ENCODE peak calls at places on chromosomes 16 and 17, in four cellular contexts. R, H, F and A are unnamed samples.

GRCh38 chr16:2749936-2750335 is 2.5 kb upstream of the SRRM2 start:
- DNase-seq in R (no peak), H (no peak), F (no peak), A (no peak)

GRCh38 chr17:53655591-53655990 is 167.1 kb upstream of the KIF2B start:
- DNase-seq in R (no peak), H (no peak), F (no peak), A (no peak)

GRCh38 chr16:4375717-4376116 is 4.1 kb downstream of the VASN start:
- DNase-seq in R (no peak), H (no peak), F (no peak), A (no peak)

GRCh38 chr16:71637398-71637797 is 11.4 kb downstream of the MARVELD3 start:
- DNase-seq in R (no peak), H (no peak), F (no peak), A (no peak)

GRCh38 chr17:78903101-78903779 is at the start of gene CEP295NL:
- DNase-seq in R (no peak), H (peak; percentile 78), F (peak; percentile 40), A (no peak)

GRCh38 chr17:49820773-49821172 is 27.1 kb downstream of the TAC4 start:
- DNase-seq in R (no peak), H (no peak), F (no peak), A (no peak)

GRCh38 chr16:31710880-31711279 is 162.7 kb upstream of the ZNF267 start:
- DNase-seq in R (no peak), H (no peak), F (no peak), A (no peak)

GRCh38 chr16:87846705-87847466 is 22.4 kb downstream of the SLC7A5 start:
- DNase-seq in R (no peak), H (no peak), F (no peak), A (no peak)

GRCh38 chr16:50960517-50961202 is 190.4 kb downstream of the SALL1 start:
- DNase-seq in R (no peak), H (no peak), F (no peak), A (no peak)

GRCh38 chr16:24178496-24178895 is 77.6 kb upstream of the CACNG3 start:
- DNase-seq in R (no peak), H (no peak), F (peak; percentile 30), A (no peak)

GRCh38 chr16:53754938-53755910 is 51.3 kb downstream of the FTO start:
- DNase-seq in R (no peak), H (no peak), F (peak; percentile 58), A (no peak)

GRCh38 chr16:58196898-58197313 is 1.0 kb downstream of the CSNK2A2 start:
- DNase-seq in R (no peak), H (peak; percentile 30), F (peak; percentile 8), A (no peak)

GRCh38 chr17:17350491-17351355 is 47.5 kb downstream of the NT5M start:
- DNase-seq in R (no peak), H (no peak), F (no peak), A (no peak)

GRCh38 chr17:3546997-3547396 is 10.6 kb downstream of the TRPV3 start:
- DNase-seq in R (no peak), H (peak; percentile 4), F (no peak), A (no peak)

GRCh38 chr16:10122546-10122945 is 59.7 kb downstream of the GRIN2A start:
- DNase-seq in R (no peak), H (peak; percentile 41), F (peak; percentile 14), A (no peak)

DNA sequence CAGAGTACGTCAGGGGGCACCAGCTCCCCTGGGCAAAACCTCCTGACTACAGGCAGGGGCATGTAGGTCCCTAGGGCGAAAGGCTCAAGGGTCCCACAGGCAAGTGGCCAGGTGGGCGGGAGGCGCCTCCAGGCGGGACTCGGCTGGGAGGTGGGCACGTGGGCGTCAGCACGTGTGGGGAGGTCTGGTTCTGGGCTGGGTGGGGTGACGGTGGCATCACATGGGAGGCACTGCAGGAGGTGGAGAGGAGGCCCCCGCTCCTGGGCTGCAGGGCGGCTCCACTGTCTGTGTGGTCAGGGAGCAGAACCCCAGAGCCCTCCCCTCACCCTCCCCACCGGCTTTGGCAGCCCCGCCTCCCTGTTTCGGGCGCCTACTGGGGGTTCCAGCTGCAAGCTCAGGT is 52.7 kb downstream of the ACTG1 start:
- DNase-seq in R (no peak), H (no peak), F (no peak), A (no peak)
- TF ChIP-seq TAF1 in R (no peak), H (no peak), F (no peak), A (no peak)

GRCh38 chr16:83900611-83901010 is 1.7 kb downstream of the MLYCD start:
- DNase-seq in R (no peak), H (no peak), F (no peak), A (no peak)

GRCh38 chr16:83907111-83907510 is 8.2 kb downstream of the MLYCD start:
- DNase-seq in R (no peak), H (no peak), F (no peak), A (no peak)

GRCh38 chr16:83906690-83907089 is 7.8 kb downstream of the MLYCD start:
- DNase-seq in R (no peak), H (no peak), F (no peak), A (no peak)

GRCh38 chr16:83901101-83901500 is 2.2 kb downstream of the MLYCD start:
- DNase-seq in R (no peak), H (no peak), F (no peak), A (no peak)

GRCh38 chr16:83903739-83904138 is 4.8 kb downstream of the MLYCD start:
- DNase-seq in R (no peak), H (no peak), F (no peak), A (no peak)
- TF ChIP-seq POLR2AphosphoS5 in R (no peak), H (no peak), F (no peak), A (no peak)

GRCh38 chr17:28725166-28725659 is 820 bp downstream of the TLCD1 start:
- DNase-seq in R (no peak), H (no peak), F (peak; percentile 83), A (no peak)
- TF ChIP-seq TAF1 in R (no peak), H (no peak), F (no peak), A (no peak)

DNA sequence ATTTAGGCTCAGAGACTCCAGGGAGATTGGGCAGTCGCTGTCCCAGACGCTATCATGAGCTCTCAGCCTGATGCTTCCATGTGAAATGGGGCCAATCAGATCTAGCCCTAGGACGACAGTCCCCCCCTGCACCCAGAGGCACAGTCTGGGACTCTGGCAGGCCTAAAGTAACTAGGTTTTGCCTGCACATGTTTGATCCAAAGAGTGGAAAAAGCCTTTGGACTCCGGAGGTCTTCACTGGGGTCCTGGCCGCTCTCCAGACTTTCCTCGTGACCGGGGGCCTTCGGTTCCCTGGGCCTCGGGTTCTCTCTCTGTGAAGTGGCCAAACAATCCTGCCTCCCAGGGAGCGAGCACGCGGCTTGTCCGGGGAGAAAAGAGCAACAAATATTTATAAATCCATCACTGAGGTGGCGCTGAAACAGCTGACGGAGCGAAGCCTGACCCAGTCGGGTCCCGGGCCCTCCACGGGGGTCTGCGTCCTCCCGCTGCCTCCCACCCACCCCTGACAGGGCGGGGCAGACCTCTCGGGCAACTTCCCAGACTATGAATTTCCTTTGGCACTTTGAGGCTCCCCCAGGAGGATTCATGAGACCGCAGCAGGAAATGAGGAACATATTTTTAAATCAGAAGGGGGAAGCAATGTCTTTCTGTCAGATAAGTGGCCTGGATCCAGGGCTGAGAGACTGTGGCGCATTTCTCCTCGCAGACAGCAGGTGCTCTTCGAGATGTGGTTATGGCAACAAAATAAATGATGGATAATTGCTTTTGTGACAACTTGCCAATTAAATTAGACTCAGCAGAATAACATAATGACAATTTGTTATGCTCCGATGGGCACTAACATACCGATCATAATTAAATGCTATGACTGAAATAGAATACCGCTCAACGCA is 38.9 kb downstream of the MRPS23 start:
- DNase-seq in R (no peak), H (peak; percentile 74), F (no peak), A (no peak)
- TF ChIP-seq POLR2AphosphoS5 in R (no peak), H (no peak), F (no peak), A (no peak)

DNA sequence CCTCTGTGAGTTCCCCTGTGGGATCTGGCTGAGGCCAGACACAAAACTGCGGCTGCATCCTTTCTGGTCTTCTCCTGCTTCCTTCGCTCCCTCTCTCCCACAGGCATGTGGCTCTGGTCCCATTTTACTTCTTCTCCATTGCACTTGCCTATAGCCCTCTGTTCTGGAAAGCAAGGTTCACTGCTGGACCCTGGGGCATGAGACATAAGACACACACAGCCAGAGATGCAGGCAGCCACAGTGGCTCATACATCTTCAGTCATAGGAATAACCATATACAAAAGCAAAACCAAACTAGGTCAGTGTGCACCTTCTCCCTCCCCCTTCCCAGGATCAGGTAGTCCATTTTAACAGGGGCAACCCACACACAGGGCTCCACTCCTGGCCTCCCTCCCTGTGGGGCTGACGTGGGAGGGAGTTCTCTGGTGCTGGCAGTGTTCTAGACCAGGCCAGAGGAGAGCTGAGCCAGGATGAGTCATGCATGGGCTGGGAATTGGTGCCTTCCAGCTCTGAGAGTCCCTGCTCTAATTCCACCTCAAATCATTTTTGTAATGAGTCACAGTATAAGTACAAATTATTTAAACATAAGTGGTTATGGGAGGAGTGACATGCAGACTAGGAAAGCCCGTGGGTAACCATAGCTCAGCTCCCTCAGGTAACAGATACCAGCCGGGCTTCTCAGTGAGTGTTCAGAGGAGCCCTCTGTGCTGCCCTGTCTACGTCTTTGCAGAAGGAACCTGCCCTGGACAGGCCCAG is 58.0 kb downstream of the ASIC2 start:
- DNase-seq in R (no peak), H (peak; percentile 24), F (no peak), A (no peak)
- TF ChIP-seq TAF1 in R (no peak), H (no peak), F (no peak), A (no peak)

DNA sequence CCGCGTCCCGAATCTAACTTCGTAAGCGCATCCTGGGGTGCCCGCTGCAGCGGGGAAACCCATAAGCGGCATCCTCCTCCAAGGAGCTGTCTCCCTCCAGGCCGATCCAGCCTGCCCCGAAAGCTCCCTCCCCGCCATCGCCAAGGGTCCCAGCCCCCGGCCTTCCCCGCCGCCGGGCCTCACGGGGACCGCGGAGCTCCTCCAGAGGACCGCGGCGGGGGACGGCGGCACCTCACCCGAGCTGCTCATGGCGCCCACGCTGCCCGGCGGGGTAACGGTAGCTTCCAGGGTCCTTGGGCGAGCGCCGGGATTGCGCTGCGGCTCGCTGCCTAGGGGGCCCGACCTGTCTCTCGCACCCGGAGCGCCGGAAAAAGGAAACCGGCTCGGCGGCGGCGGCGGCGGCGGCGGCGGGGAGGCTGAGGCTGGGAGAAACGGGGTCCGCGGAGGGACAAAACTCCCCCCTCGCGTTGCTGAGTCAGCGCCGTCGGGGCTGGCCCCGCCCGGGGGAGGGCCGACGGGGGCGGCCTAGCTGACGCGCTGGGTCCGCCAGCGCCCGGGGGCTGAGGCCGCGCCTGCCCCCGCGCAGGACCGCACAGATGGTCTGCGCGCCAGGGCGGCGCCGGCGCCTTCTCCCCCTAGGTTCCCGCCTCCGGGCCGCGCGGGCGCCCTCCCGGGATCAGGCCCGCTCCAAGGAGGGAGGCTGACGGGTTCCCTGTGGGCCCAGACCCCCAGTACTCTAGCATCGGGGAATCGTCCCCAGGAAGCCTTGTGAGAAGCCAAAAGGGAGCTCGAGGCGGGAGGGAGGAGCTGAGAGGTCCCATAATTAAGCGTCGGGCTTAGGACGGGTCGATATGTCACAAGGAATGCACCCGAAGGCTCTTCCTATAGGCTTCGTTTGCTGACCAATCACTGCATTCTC is at the start of gene BLMH:
- DNase-seq in R (peak; percentile 91), H (peak; percentile 94), F (peak; percentile 89), A (peak; percentile 90)
- TF ChIP-seq POLR2AphosphoS5 in R (no peak), H (peak; percentile 46), F (no peak), A (no peak)

DNA sequence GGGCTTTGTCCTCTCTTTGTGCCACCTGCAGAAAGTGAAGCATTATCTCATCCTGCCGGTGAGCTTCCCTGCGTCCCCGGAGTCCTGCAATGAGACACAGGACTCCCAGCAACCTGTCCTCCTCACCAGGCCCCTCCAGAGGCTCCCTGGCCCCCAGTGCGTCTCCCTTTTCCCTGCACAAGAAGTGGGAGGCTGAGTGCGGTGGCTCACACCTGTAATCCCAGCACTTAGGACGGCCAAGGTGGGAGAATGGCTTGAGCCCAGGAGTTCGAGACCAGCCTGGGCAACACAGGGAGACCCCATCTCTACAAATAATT is 8.4 kb downstream of the GRB7 start:
- DNase-seq in R (no peak), H (no peak), F (no peak), A (no peak)
- TF ChIP-seq TAF1 in R (no peak), H (no peak), F (no peak), A (no peak)